ENCODE peak calls at places on chromosomes 6 and 20, in seven cellular contexts. X, E, H, F, U, L and M are unnamed samples.

GRCh38 chr20:12591949-12592470 is 416.8 kb upstream of the SPTLC3 start:
- DNase-seq in X (no peak), E (no peak), H (no peak), F (no peak), U (no peak), L (no peak), M (no peak)

GRCh38 chr20:63864978-63865640 is at the start of gene TPD52L2:
- DNase-seq in X (peak), E (peak), H (peak), F (peak), U (peak), L (peak), M (peak)

GRCh38 chr6:133774356-133774755 is 114.6 kb upstream of the TCF21 start:
- DNase-seq in X (no peak), E (no peak), H (no peak), F (peak), U (no peak), L (no peak), M (peak)

GRCh38 chr20:41733151-41733550 is 115.0 kb upstream of the CHD6 start:
- DNase-seq in X (no peak), E (no peak), H (no peak), F (no peak), U (no peak), L (no peak), M (peak)

GRCh38 chr6:37648465-37649330 is 49.0 kb downstream of the MDGA1 start:
- DNase-seq in X (peak), E (no peak), H (no peak), F (no peak), U (peak), L (no peak), M (no peak)

GRCh38 chr20:61210862-61211261 is 41.2 kb upstream of the CDH4 start:
- DNase-seq in X (no peak), E (no peak), H (no peak), F (no peak), U (no peak), L (no peak), M (no peak)

GRCh38 chr6:48111143-48111506 is at the start of gene PTCHD4:
- DNase-seq in X (peak), E (no peak), H (peak), F (peak), U (no peak), L (no peak), M (no peak)

GRCh38 chr6:105170066-105170465 is 9.7 kb downstream of the POPDC3 start:
- DNase-seq in X (no peak), E (no peak), H (no peak), F (no peak), U (no peak), L (no peak), M (no peak)

GRCh38 chr20:9660236-9660868 is 146.0 kb downstream of the LAMP5 start:
- DNase-seq in X (no peak), E (no peak), H (peak), F (peak), U (peak), L (no peak), M (peak)

GRCh38 chr6:161429921-161430490 is 156.1 kb upstream of the AGPAT4 start:
- DNase-seq in X (no peak), E (no peak), H (no peak), F (peak), U (no peak), L (no peak), M (peak)

GRCh38 chr6:117194978-117195377 is 70.4 kb upstream of the VGLL2 start:
- DNase-seq in X (no peak), E (no peak), H (no peak), F (no peak), U (no peak), L (no peak), M (no peak)

GRCh38 chr6:14524319-14524718 is 406.7 kb downstream of the CD83 start:
- DNase-seq in X (no peak), E (no peak), H (no peak), F (no peak), U (no peak), L (no peak), M (no peak)

GRCh38 chr6:2226775-2227174 is 18.6 kb downstream of the GMDS start:
- DNase-seq in X (no peak), E (no peak), H (peak), F (no peak), U (no peak), L (no peak), M (no peak)

GRCh38 chr20:33803921-33804337 is 7.2 kb upstream of the CHMP4B start:
- DNase-seq in X (no peak), E (no peak), H (no peak), F (peak), U (no peak), L (no peak), M (no peak)

GRCh38 chr6:5084192-5084786 is 852 bp upstream of the PPP1R3G start:
- DNase-seq in X (no peak), E (no peak), H (no peak), F (no peak), U (peak), L (no peak), M (no peak)

GRCh38 chr20:41613321-41613720 is 4.9 kb downstream of the CHD6 start:
- DNase-seq in X (no peak), E (no peak), H (no peak), F (no peak), U (no peak), L (no peak), M (no peak)

GRCh38 chr6:128519931-128520435 is 416 bp downstream of the PTPRK start:
- DNase-seq in X (no peak), E (no peak), H (no peak), F (no peak), U (no peak), L (no peak), M (no peak)

DNA sequence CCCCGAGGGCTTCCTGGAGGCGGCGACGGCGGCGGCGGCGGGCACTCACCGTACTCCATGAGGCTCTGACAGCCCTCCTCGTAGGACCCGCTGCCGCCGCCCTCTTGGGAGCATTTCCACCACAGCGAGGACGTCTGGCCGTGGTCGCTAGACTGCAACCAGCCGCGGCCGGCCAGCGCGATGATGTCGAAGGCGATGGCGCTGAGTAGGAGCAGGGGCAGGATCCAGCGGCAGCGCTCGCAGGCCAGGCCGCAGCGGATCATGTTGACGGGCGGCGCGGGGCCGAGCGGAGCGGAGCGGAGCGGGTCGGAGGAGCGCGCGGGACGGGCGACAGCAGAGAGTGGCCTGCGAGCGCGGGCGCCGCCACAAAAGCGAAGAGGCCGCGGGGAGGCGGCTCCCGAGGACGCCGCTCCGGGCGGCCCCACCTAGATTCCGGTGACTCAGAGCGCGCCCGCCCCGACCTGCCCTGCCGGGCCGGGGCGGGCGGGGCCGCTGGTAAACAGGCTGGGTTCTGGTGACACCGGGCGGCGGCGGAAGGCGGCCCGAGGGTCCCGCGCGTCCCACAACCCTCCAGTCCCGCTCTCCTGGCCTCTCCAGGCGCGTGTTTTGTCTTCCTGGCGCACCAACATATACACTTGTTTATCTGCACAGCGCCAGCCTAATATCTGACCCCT is at the start of gene PERP:
- DNase-seq in X (peak), E (peak), H (peak), F (peak), U (peak), L (no peak), M (peak)
- TF ChIP-seq POLR2A in X (peak), E (peak), H (peak), F (peak), U (no peak), L (no peak), M (peak)

GRCh38 chr6:33747823-33748222 is 1.1 kb upstream of the IP6K3 start:
- DNase-seq in X (no peak), E (no peak), H (no peak), F (no peak), U (no peak), L (no peak), M (no peak)
- H3K4me3 ChIP-seq in X (no peak), E (no peak), H (no peak), F (no peak), U (no peak), L (no peak), M (no peak)

GRCh38 chr6:44642870-44643522 is 255.5 kb downstream of the CDC5L start:
- DNase-seq in X (no peak), E (no peak), H (no peak), F (no peak), U (no peak), L (no peak), M (peak)
- TF ChIP-seq MAX in X (no peak), E (no peak), H (no peak), F (no peak), U (no peak), L (no peak), M (no peak)

DNA sequence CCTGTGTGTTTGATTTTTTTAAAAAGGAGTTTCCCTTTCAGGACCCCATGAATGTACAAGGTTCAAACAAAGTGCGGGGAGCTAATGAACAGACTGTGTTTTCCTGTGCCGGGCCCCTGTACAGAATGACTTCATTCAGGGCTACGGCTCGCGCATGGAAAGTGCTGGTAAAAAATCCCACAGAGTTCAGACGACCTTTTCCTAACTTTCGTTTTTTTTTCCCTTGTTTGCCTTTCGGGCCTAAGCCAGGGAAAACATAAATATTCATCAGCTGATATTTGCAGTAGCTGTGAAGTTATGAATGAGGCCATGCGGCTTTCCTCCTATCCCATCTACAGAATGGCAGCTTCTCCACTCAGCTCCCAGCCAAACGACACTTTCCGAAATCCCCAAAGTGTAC is 74.0 kb downstream of the HAO1 start:
- DNase-seq in X (no peak), E (no peak), H (peak), F (peak), U (no peak), L (no peak), M (no peak)
- TF ChIP-seq POLR2A in X (no peak), E (no peak), H (no peak), F (no peak), U (no peak), L (no peak), M (no peak)

DNA sequence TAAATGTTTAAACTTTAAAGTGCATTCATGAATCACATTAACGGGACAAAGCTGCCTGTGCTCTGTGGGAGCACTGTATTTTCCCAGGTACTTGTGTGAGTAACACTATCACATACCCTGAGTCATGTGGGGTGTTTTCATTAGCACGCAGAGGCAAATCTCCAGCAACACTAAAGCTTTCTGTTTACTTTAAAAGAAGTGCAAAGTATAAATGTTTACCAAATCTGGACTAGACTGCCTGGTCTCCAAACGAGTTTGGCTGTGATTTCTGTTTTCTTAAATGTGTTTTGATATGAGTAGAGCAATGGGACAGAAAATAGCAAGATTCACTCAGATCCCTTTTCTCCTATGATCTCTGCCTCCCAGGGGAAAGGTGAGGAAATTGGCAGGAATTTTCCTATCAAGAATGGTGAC is 28.8 kb upstream of the RIPPLY2 start:
- DNase-seq in X (no peak), E (no peak), H (no peak), F (peak), U (no peak), L (no peak), M (no peak)
- H3K4me3 ChIP-seq in X (no peak), E (no peak), H (no peak), F (no peak), U (no peak), L (no peak), M (no peak)